ENCODE peak calls at places on chromosomes 1 and 21, in five cellular contexts. J is K562, K is SK-N-SH, M is GM12878, E is HepG2. D is an unnamed sample.

GRCh38 chr21:46183910-46184624 is at the start of gene SPATC1L:
- DNase-seq in J (peak), K (peak), E (peak), M (peak), D (no peak)

GRCh38 chr1:212153635-212154034 is 118.1 kb downstream of the DTL start:
- DNase-seq in M (no peak), E (no peak), K (no peak), J (no peak), D (no peak)

GRCh38 chr1:31651025-31651424 is 6.3 kb upstream of the PEF1 start:
- DNase-seq in K (no peak), M (no peak), E (peak), J (no peak), D (no peak)

GRCh38 chr1:196002906-196003305 is 605.3 kb downstream of the KCNT2 start:
- DNase-seq in J (no peak), M (no peak), K (no peak), E (no peak), D (no peak)

GRCh38 chr1:83508485-83509151 is 490.3 kb downstream of the TTLL7 start:
- DNase-seq in K (no peak), J (no peak), E (no peak), M (peak), D (no peak)

GRCh38 chr1:19932866-19933265 is 9.4 kb upstream of the PLA2G2E start:
- DNase-seq in K (no peak), E (no peak), M (no peak), J (no peak), D (no peak)

GRCh38 chr1:3539707-3540425 is 71.4 kb downstream of the MEGF6 start:
- DNase-seq in M (no peak), E (no peak), J (no peak), K (peak), D (no peak)

GRCh38 chr1:232033285-232033684 is 406.7 kb downstream of the DISC1 start:
- DNase-seq in E (no peak), M (no peak), J (no peak), K (no peak), D (no peak)

GRCh38 chr21:30234643-30235042 is 18.7 kb upstream of the CLDN8 start:
- DNase-seq in E (no peak), M (no peak), K (no peak), J (no peak), D (no peak)

GRCh38 chr1:247576514-247576913 is 11.6 kb upstream of the OR2G2 start:
- DNase-seq in J (no peak), M (no peak), K (peak), E (peak), D (peak)

GRCh38 chr1:3411806-3412205 is 42.7 kb upstream of the ARHGEF16 start:
- DNase-seq in J (no peak), K (no peak), E (no peak), M (no peak), D (no peak)

GRCh38 chr21:36466061-36466511 is 13.8 kb downstream of the CLDN14 start:
- DNase-seq in M (no peak), K (no peak), E (no peak), J (no peak), D (no peak)

GRCh38 chr1:211259596-211260126 is 495 bp downstream of the RCOR3 start:
- DNase-seq in M (no peak), K (peak), E (peak), J (peak), D (no peak)

GRCh38 chr21:45161039-45161945 is 86.9 kb downstream of the ADARB1 start:
- DNase-seq in E (no peak), K (no peak), J (no peak), M (no peak), D (no peak)
- TF ChIP-seq JUND in E (no peak), K (no peak), J (no peak), M (no peak), D (no peak)

GRCh38 chr1:53430779-53431178 is 28.4 kb upstream of the DMRTB1 start:
- DNase-seq in E (no peak), J (no peak), M (no peak), K (no peak), D (no peak)

GRCh38 chr1:53431244-53431643 is 28.0 kb upstream of the DMRTB1 start:
- DNase-seq in J (no peak), E (no peak), M (no peak), K (no peak), D (no peak)

GRCh38 chr1:53435151-53435550 is 24.0 kb upstream of the DMRTB1 start:
- DNase-seq in K (no peak), E (no peak), J (no peak), M (no peak), D (no peak)

GRCh38 chr1:53430256-53430655 is 28.9 kb upstream of the DMRTB1 start:
- DNase-seq in M (no peak), E (no peak), K (no peak), J (no peak), D (no peak)

GRCh38 chr1:53431725-53432306 is 27.4 kb upstream of the DMRTB1 start:
- DNase-seq in K (no peak), M (no peak), J (no peak), E (no peak), D (no peak)
- TF ChIP-seq REST in K (no peak), M (no peak), J (no peak), E (no peak), D (no peak)

GRCh38 chr1:178938281-178938958 is 67.5 kb upstream of the ANGPTL1 start:
- DNase-seq in J (no peak), M (no peak), E (no peak), K (no peak), D (no peak)
- TF ChIP-seq JUND in J (no peak), M (no peak), E (no peak), K (no peak), D (no peak)

GRCh38 chr1:208825305-208825704 is 581.1 kb upstream of the PLXNA2 start:
- DNase-seq in J (no peak), E (no peak), M (no peak), K (no peak), D (no peak)

GRCh38 chr1:208835082-208835467 is 590.9 kb upstream of the PLXNA2 start:
- DNase-seq in M (no peak), J (no peak), K (no peak), E (no peak), D (no peak)

GRCh38 chr1:208834346-208835081 is 590.3 kb upstream of the PLXNA2 start:
- DNase-seq in J (no peak), K (no peak), E (no peak), M (no peak), D (no peak)

DNA sequence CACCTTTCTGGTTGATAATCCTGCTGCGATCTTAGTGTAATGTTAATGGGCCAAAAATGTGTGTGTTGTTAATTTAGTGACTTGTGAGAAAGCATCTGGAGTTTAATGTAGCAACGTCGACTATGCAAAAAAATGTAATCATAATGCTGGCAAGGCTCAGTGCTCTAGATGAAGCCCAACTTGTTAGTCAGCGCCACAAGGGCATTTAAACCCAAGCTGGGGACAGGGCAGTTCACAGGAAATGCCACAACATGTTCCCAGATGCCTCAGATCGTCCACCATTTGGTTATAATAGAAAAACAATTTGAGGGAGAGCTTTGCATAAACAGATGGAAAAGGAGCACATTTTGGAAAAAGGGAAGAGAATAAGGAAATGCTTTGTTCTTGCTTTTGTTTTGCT is 585.4 kb upstream of the PLXNA2 start:
- DNase-seq in J (no peak), E (no peak), M (no peak), K (no peak), D (no peak)
- TF ChIP-seq REST in J (no peak), E (no peak), M (no peak), K (no peak), D (no peak)

D was measured in HCT116.